ENCODE peak calls at places on chromosomes 16 and 17, in ten cellular contexts. B is PC-3, T is Caco-2, W is adrenal gland, O is BJ, I is ascending aorta, Z is fibroblast of pulmonary artery, V is uterus, S is heart right ventricle, Y is SK-N-SH. R is an unnamed sample.

GRCh38 chr16:74950511-74950910 is 34.4 kb downstream of the WDR59 start:
- DNase-seq in B (no peak), T (no peak), W (no peak), O (no peak), I (no peak), Z (no peak), V (no peak), S (no peak), Y (no peak), R (no peak)

GRCh38 chr16:67269766-67270165 is 9.6 kb upstream of the PLEKHG4 start:
- DNase-seq in B (no peak), T (no peak), W (peak; percentile 4), O (no peak), I (no peak), Z (peak; percentile 42), V (no peak), S (no peak), Y (no peak), R (no peak)

GRCh38 chr17:41942626-41943025 is 12.2 kb downstream of the ODAD4 start:
- DNase-seq in B (no peak), T (no peak), W (no peak), O (no peak), I (no peak), Z (no peak), V (no peak), S (no peak), Y (no peak), R (no peak)

GRCh38 chr17:65850486-65850885 is 289.0 kb upstream of the AXIN2 start:
- DNase-seq in B (peak; percentile 93), T (no peak), W (no peak), O (no peak), I (no peak), Z (peak; percentile 35), V (no peak), S (no peak), Y (no peak), R (peak; percentile 71)

GRCh38 chr17:57379237-57380054 is 123.1 kb downstream of the MSI2 start:
- DNase-seq in B (no peak), T (no peak), W (no peak), O (no peak), I (no peak), Z (peak; percentile 81), V (no peak), S (no peak), Y (peak; percentile 67), R (no peak)

GRCh38 chr17:32111141-32111771 is 31.0 kb upstream of the RHOT1 start:
- DNase-seq in B (peak; percentile 34), T (no peak), W (peak; percentile 34), O (no peak), I (no peak), Z (peak; percentile 70), V (peak; percentile 63), S (peak; percentile 43), Y (peak; percentile 60), R (peak; percentile 34)

GRCh38 chr17:34081269-34081668 is 173.8 kb upstream of the CCL2 start:
- DNase-seq in B (peak; percentile 25), T (no peak), W (no peak), O (no peak), I (no peak), Z (peak; percentile 17), V (no peak), S (no peak), Y (no peak), R (peak; percentile 7)

GRCh38 chr16:8998114-8998513 is 34.4 kb upstream of the USP7 start:
- DNase-seq in B (peak; percentile 13), T (no peak), W (peak; percentile 23), O (peak; percentile 25), I (no peak), Z (peak; percentile 47), V (no peak), S (no peak), Y (no peak), R (no peak)

GRCh38 chr17:15240617-15241016 is 24.5 kb downstream of the PMP22 start:
- DNase-seq in B (no peak), T (no peak), W (no peak), O (no peak), I (no peak), Z (no peak), V (no peak), S (no peak), Y (no peak), R (no peak)

GRCh38 chr16:47965439-47965838 is 190.4 kb downstream of the ABCC12 start:
- DNase-seq in B (no peak), T (no peak), W (no peak), O (no peak), I (no peak), Z (peak; percentile 6), V (no peak), S (no peak), Y (no peak), R (no peak)

GRCh38 chr16:57235128-57236092 is 9.6 kb upstream of the ARL2BP start:
- DNase-seq in B (peak; percentile 28), T (no peak), W (no peak), O (no peak), I (no peak), Z (peak; percentile 36), V (no peak), S (no peak), Y (no peak), R (peak; percentile 44)

DNA sequence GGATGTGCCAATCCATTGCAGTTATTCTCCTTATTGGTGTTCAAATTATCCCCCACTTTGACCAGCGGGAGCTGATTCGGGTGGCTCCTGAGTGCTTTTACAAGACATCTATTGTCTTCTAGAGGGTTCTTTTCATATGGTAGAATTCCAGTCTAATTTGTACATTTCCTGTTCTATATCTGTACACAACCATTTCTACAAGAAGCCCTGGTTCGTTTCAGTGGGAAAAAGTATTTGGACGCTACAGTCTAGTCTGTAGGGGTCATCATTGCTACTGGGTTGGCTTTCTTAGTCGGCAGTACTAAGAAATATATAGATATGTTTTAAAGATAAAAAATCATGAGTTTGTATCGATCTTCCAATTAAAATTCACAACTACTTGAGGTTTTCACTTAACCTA is 262.6 kb downstream of the MAP2K6 start:
- DNase-seq in B (peak; percentile 39), T (no peak), W (no peak), O (no peak), I (no peak), Z (peak; percentile 13), V (no peak), S (no peak), Y (no peak), R (no peak)
- TF ChIP-seq CTCF in B (peak; percentile 49), T (no peak), W (peak; percentile 3), O (no peak), I (no peak), Z (no peak), V (no peak), S (no peak), Y (no peak), R (no peak)

DNA sequence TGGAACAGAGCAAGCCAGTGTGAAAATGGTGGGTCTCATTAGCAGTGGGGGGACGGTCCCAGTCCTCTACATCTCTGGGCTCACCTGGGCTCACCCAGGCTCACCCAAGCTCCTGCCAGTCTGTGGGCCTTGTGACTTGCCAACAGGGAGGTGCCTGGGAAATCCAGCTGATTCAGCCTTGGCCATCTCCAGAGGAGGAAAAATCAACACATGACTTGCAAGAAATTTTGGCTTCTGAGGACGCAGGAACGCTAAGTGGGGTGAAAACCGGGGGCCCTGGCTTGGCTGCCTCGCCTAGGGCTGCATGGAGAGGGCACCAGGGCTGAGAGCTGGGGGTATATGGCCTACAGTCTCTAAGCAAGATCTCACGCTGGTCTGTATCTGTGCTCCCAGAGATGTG is 47.7 kb downstream of the VAC14 start:
- DNase-seq in B (no peak), T (no peak), W (no peak), O (no peak), I (no peak), Z (no peak), V (no peak), S (no peak), Y (no peak), R (no peak)
- H3K4me3 ChIP-seq in B (no peak overlapping the region), T (no peak overlapping the region), W (no peak overlapping the region), O (no peak overlapping the region), I (no peak overlapping the region), Z (no peak overlapping the region), V (no peak overlapping the region), S (no peak overlapping the region), Y (no peak overlapping the region), R (no peak overlapping the region)

GRCh38 chr16:72195609-72196008 is 23.7 kb upstream of the PMFBP1 start:
- DNase-seq in B (no peak), T (no peak), W (no peak), O (no peak), I (no peak), Z (no peak), V (no peak), S (no peak), Y (peak; percentile 58), R (no peak)
- TF ChIP-seq CTCF in B (peak; percentile 33), T (no peak), W (no peak), O (no peak), I (no peak), Z (peak; percentile 7), V (no peak), S (no peak), Y (peak; percentile 41), R (no peak)

DNA sequence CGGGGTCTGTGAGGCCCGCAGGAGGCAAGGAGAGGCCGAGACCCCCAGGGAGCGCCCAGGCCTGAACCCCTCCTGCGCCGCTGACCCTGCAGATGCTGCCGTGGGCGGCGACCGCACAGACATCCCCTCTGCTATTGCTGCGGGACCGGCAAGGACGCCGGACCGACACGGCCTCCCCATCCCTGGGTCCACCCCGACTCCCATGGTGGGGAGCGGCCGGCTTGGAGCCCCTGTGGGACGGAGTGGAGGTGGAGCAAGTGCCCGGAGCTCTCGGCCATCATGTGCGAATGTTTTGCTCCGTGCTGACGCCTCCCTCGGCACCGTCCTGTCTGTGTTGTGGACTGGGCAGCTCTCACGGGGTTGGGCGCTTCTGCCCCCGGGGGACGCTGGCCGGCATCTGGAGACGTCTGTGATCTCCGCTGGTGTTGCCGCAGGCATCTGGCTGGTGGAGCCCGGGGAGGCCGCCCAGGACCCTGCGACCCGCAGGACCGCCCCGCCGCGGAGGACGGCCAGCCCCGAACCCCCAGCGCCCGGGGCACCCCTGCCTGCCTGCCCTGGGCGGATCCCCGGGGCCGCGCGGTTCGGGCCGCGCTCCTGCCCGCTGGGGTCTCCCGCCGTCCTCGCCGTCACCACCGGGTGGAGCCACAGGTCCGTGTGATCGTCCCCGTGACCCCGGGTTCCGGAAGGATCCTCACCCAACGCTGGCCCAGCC is 12.8 kb upstream of the GNG13 start:
- DNase-seq in B (peak; percentile 30), T (peak; percentile 59), W (peak; percentile 50), O (no peak), I (no peak), Z (peak; percentile 24), V (no peak), S (peak; percentile 60), Y (peak; percentile 92), R (peak; percentile 38)
- H3K4me3 ChIP-seq in B (peak overlapping the region; percentile 40), T (peak overlapping the region; percentile 25), W (no peak overlapping the region), O (peak overlapping the region; percentile 34), I (peak overlapping the region; percentile 26), Z (no peak overlapping the region), V (no peak overlapping the region), S (peak overlapping the region; percentile 32), Y (peak overlapping the region; percentile 15), R (no peak overlapping the region)

GRCh38 chr17:16534236-16534635 is 34.8 kb downstream of the ZNF287 start:
- DNase-seq in B (no peak), T (no peak), W (no peak), O (no peak), I (no peak), Z (no peak), V (no peak), S (no peak), Y (no peak), R (no peak)

GRCh38 chr17:16537130-16537458 is 31.9 kb downstream of the ZNF287 start:
- DNase-seq in B (no peak), T (no peak), W (no peak), O (no peak), I (no peak), Z (no peak), V (no peak), S (no peak), Y (no peak), R (no peak)
- TF ChIP-seq CTCF in B (no peak), T (no peak), W (no peak), O (no peak), I (no peak), Z (no peak), V (no peak), S (no peak), Y (no peak), R (no peak)